ENCODE peak calls at places on chromosome 1, in nine cellular contexts. L is AG04449; M is mesendoderm; Y is left cardiac atrium; C is epithelial cell of prostate; H is NCI-H345; B is cardiac muscle cell; E is stimulated activated CD8-positive, alpha-beta memory T cell treated with anti-CD3 and anti-CD28 coated beads, Interleukin-4, amount 100 ng/mL, for 24 hours; T is hippocampal formation. S is an unnamed sample.

GRCh38 chr1:33130297-33130696 is 49.3 kb downstream of the AZIN2 start:
- DNase-seq in L (no peak), M (peak), Y (no peak), C (peak), H (no peak), B (no peak), E (no peak), T (no peak), S (peak)

GRCh38 chr1:156214024-156214748 is 1.4 kb downstream of the PMF1 start:
- DNase-seq in L (no peak), M (peak), Y (no peak), C (peak), H (peak), B (no peak), E (no peak), T (no peak), S (peak)

GRCh38 chr1:223230161-223230881 is 87.3 kb upstream of the TLR5 start:
- DNase-seq in L (peak), M (peak), Y (no peak), C (peak), H (no peak), B (no peak), E (no peak), T (no peak), S (peak)

GRCh38 chr1:9651565-9652378 is at the start of gene PIK3CD:
- DNase-seq in L (no peak), M (peak), Y (peak), C (no peak), H (peak), B (peak), E (no peak), T (no peak), S (no peak)

GRCh38 chr1:1758692-1759455 is 19.4 kb downstream of the NADK start:
- DNase-seq in L (no peak), M (no peak), Y (peak), C (no peak), H (no peak), B (no peak), E (no peak), T (no peak), S (no peak)

GRCh38 chr1:147389532-147390184 is 147.2 kb downstream of the CHD1L start:
- DNase-seq in L (no peak), M (peak), Y (no peak), C (no peak), H (peak), B (peak), E (no peak), T (peak), S (no peak)

GRCh38 chr1:110916669-110917306 is 43.8 kb downstream of the CD53 start:
- DNase-seq in L (no peak), M (peak), Y (no peak), C (peak), H (no peak), B (no peak), E (no peak), T (no peak), S (peak)

GRCh38 chr1:186680031-186681012 is at the start of gene PTGS2:
- DNase-seq in L (peak), M (peak), Y (peak), C (peak), H (peak), B (peak), E (peak), T (no peak), S (peak)

GRCh38 chr1:236465959-236466303 is 57.9 kb upstream of the LGALS8 start:
- DNase-seq in L (no peak), M (no peak), Y (no peak), C (peak), H (no peak), B (no peak), E (no peak), T (no peak), S (peak)

GRCh38 chr1:151238467-151238739 is 16.1 kb upstream of the PSMD4 start:
- DNase-seq in L (peak), M (no peak), Y (no peak), C (no peak), H (no peak), B (no peak), E (no peak), T (no peak), S (no peak)

GRCh38 chr1:155078496-155079209 is at the start of gene EFNA3:
- DNase-seq in L (no peak), M (no peak), Y (peak), C (no peak), H (peak), B (peak), E (no peak), T (peak), S (no peak)